ENCODE peak calls at places on chromosome 5, in four cellular contexts. One of them, this sample, is unnamed.
A peak's percentile ranks its signal among the peaks of the same experiment; 100 is the strongest.

GRCh38 chr5:67047180-67047579 is 149.4 kb downstream of the CD180 start:
- DNase-seq in HepG2: no peak
- DNase-seq in K562: no peak
- DNase-seq in GM12878: no peak
- DNase-seq in this sample: no peak

GRCh38 chr5:138664276-138664943 is 88.8 kb upstream of the CTNNA1 start:
- DNase-seq in HepG2: no peak
- DNase-seq in K562: no peak
- DNase-seq in GM12878: no peak
- DNase-seq in this sample: no peak

GRCh38 chr5:6424110-6424659 is 24.5 kb upstream of the UBE2QL1 start:
- DNase-seq in HepG2: no peak
- DNase-seq in GM12878: no peak
- DNase-seq in K562: no peak
- DNase-seq in this sample: no peak

GRCh38 chr5:153005711-153006110 is 484.8 kb upstream of the GRIA1 start:
- DNase-seq in K562: no peak
- DNase-seq in GM12878: no peak
- DNase-seq in HepG2: no peak
- DNase-seq in this sample: no peak

GRCh38 chr5:58240286-58240685 is 219.6 kb downstream of the PLK2 start:
- DNase-seq in K562: no peak
- DNase-seq in GM12878: no peak
- DNase-seq in HepG2: no peak
- DNase-seq in this sample: no peak

GRCh38 chr5:154986151-154986550 is 27.4 kb upstream of the KIF4B start:
- DNase-seq in HepG2: no peak
- DNase-seq in K562: no peak
- DNase-seq in GM12878: no peak
- DNase-seq in this sample: no peak

GRCh38 chr5:143624465-143624864 is 187.5 kb upstream of the HMHB1 start:
- DNase-seq in K562: no peak
- DNase-seq in GM12878: no peak
- DNase-seq in HepG2: peak; percentile 12
- DNase-seq in this sample: no peak

GRCh38 chr5:95954716-95955115 is 6.9 kb downstream of the ELL2 start:
- DNase-seq in GM12878: no peak
- DNase-seq in HepG2: no peak
- DNase-seq in K562: no peak
- DNase-seq in this sample: no peak

GRCh38 chr5:93717162-93717561 is 24.2 kb downstream of the POU5F2 start:
- DNase-seq in HepG2: peak; percentile 45
- DNase-seq in K562: no peak
- DNase-seq in GM12878: no peak
- DNase-seq in this sample: no peak

GRCh38 chr5:139639619-139640431 is 8.3 kb upstream of the CXXC5 start:
- DNase-seq in GM12878: no peak
- DNase-seq in K562: no peak
- DNase-seq in HepG2: no peak
- DNase-seq in this sample: no peak

GRCh38 chr5:17343675-17344074 is 126.2 kb downstream of the BASP1 start:
- DNase-seq in K562: no peak
- DNase-seq in GM12878: peak; percentile 57
- DNase-seq in HepG2: no peak
- DNase-seq in this sample: no peak

GRCh38 chr5:10288600-10289213 is 19.0 kb downstream of the CMBL start:
- DNase-seq in HepG2: no peak
- DNase-seq in K562: no peak
- DNase-seq in GM12878: no peak
- DNase-seq in this sample: peak; percentile 39

GRCh38 chr5:153880094-153880493 is 158.6 kb downstream of the FAM114A2 start:
- DNase-seq in K562: no peak
- DNase-seq in GM12878: no peak
- DNase-seq in HepG2: no peak
- DNase-seq in this sample: no peak

GRCh38 chr5:136174021-136174659 is 18.8 kb downstream of the SMIM32 start:
- DNase-seq in K562: peak; percentile 36
- DNase-seq in HepG2: peak; percentile 67
- DNase-seq in GM12878: peak; percentile 12
- DNase-seq in this sample: peak; percentile 55

GRCh38 chr5:166330061-166330460 is 1961.4 kb upstream of the WWC1 start:
- DNase-seq in HepG2: no peak
- DNase-seq in GM12878: no peak
- DNase-seq in K562: no peak
- DNase-seq in this sample: no peak

GRCh38 chr5:82257729-82258128 is 20.4 kb downstream of the RPS23 start:
- DNase-seq in HepG2: no peak
- DNase-seq in K562: no peak
- DNase-seq in GM12878: no peak
- DNase-seq in this sample: no peak

GRCh38 chr5:103569313-103570060 is 6.9 kb upstream of the NUDT12 start:
- DNase-seq in GM12878: no peak
- DNase-seq in HepG2: no peak
- DNase-seq in K562: no peak
- DNase-seq in this sample: no peak

GRCh38 chr5:151480384-151480783 is 33.0 kb downstream of the SLC36A1 start:
- DNase-seq in K562: no peak
- DNase-seq in GM12878: no peak
- DNase-seq in HepG2: no peak
- DNase-seq in this sample: no peak

GRCh38 chr5:52789378-52789777 is 1.7 kb downstream of the ITGA1 start:
- DNase-seq in HepG2: peak; percentile 50
- DNase-seq in GM12878: no peak
- DNase-seq in K562: no peak
- DNase-seq in this sample: no peak

GRCh38 chr5:72646467-72646866 is 139.3 kb upstream of the ZNF366 start:
- DNase-seq in HepG2: no peak
- DNase-seq in K562: no peak
- DNase-seq in GM12878: no peak
- DNase-seq in this sample: no peak

GRCh38 chr5:37991267-37991902 is 151.5 kb upstream of the GDNF start:
- DNase-seq in K562: no peak
- DNase-seq in GM12878: no peak
- DNase-seq in HepG2: peak; percentile 9
- DNase-seq in this sample: no peak

DNA sequence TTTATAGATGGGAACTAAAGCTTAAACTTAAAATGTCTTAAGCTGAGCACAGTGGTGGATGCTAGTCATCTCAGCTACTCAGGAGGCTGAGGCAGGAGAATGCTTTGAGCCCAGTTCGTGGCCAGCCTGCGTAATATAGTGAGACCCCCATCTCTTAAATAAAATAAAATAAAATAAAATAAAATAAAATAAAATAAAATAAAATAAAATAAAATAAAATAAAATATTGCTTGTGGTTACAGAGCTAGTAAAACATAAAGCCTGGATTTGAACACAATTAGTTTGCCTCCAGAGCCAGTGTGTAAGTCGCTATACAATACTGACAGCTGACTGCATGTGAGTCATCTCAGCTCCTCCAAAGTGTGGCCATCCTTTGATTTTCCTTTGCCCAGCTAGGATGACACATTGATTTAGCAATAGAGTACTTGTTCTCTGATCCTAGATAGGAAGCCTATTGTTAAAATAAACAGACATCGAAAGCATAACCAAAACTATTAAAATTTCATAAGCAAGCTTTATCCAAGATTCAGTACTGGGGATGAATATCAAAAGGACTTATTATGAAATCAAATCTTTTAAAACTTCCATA is 21.0 kb upstream of the DPYSL3 start:
- DNase-seq in HepG2: no peak
- DNase-seq in GM12878: no peak
- DNase-seq in K562: no peak
- DNase-seq in this sample: no peak
- TF ChIP-seq BHLHE40 in HepG2: no peak
- TF ChIP-seq BHLHE40 in GM12878: no peak
- TF ChIP-seq BHLHE40 in K562: no peak
- TF ChIP-seq BHLHE40 in this sample: no peak

DNA sequence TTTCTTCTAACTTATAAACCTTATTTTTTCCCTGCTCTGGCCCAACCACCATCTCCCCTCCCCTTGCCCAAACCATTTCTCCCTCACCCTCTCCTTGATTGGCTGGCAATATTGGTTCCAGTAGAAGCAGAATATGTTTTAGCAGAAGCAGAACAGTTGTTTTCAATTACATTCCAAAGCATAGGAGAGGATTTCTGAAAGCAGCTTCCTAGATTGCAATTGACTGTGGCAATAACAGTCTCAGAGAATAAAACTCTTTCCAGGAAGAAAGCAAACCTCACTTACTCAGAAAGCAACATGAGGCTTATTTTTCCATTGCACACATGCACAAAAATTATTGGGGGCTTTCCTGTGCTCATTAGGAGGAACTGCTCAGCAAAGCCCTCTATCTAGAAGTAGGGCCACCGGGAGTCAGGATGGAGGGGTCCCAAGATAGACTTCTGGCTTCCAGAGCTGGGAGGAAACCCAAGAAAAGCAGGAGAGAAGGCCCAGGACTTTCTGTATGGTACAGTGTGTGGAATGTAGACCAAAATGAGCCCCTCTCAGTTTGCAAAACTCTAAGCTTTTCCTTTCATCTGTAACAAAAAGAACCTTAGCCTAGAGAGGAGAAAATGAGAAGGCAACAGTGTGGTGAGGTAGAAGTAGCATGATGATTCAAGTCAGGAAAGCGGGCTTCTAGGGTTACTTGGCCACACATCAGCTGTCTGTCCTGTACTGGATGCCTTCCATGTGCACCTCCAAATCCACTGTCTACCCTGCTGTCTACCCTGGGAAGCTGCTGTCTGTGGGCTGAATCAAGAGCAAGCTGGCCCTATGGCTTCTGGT is 191.6 kb downstream of the ESM1 start:
- DNase-seq in K562: no peak
- DNase-seq in GM12878: no peak
- DNase-seq in HepG2: no peak
- DNase-seq in this sample: no peak
- TF ChIP-seq TARDBP in K562: no peak
- TF ChIP-seq TARDBP in GM12878: no peak
- TF ChIP-seq TARDBP in HepG2: no peak
- TF ChIP-seq TARDBP in this sample: no peak

GRCh38 chr5:14901462-14902051 is 30.0 kb upstream of the ANKH start:
- DNase-seq in GM12878: no peak
- DNase-seq in K562: no peak
- DNase-seq in HepG2: no peak
- DNase-seq in this sample: no peak
- TF ChIP-seq BHLHE40 in GM12878: no peak
- TF ChIP-seq BHLHE40 in K562: peak; percentile 32
- TF ChIP-seq BHLHE40 in HepG2: no peak
- TF ChIP-seq BHLHE40 in this sample: no peak

DNA sequence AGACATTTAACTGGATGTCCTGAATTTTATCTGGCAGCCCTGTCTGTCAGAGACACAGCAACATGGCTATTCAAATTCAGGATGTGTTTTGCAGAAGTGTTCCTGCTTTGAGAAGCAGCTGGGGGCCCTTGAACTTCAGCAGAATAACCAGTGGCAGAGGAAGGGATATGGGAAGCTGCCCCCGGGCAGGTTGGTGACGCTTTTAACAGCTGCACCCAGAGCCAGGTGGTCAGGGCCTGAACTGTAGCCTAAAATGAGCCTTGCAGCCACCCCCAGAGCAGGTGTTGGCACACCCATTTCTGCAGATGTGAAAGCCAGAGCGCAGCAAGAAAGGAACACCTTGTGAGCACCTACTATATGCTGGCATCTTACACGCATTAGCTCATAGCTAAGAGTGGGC is 128.7 kb upstream of the BOD1 start:
- DNase-seq in K562: no peak
- DNase-seq in HepG2: no peak
- DNase-seq in GM12878: peak; percentile 47
- DNase-seq in this sample: no peak
- TF ChIP-seq TARDBP in K562: no peak
- TF ChIP-seq TARDBP in HepG2: no peak
- TF ChIP-seq TARDBP in GM12878: no peak
- TF ChIP-seq TARDBP in this sample: no peak

DNA sequence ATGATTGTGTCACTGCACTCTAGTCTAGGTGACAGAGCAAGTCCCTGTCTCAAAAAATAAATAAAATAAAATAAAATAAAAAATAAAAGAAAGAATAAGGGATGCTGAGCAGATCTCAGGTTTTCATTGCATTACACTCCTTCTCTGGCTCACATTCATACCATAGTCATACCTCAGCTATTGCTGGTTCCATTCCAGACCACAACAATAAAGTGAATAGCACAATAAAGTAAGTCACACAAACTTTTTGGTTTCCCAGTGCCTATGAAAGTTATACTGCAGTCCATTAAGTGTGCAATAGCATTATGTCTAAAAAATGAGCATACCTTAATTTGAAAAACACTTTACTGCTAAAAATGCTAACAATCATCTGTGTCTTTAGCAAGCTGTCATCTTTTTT is 415.8 kb downstream of the ZNF608 start:
- DNase-seq in K562: no peak
- DNase-seq in GM12878: no peak
- DNase-seq in HepG2: no peak
- DNase-seq in this sample: no peak
- TF ChIP-seq BHLHE40 in K562: no peak
- TF ChIP-seq BHLHE40 in GM12878: no peak
- TF ChIP-seq BHLHE40 in HepG2: no peak
- TF ChIP-seq BHLHE40 in this sample: no peak

GRCh38 chr5:4942831-4943178 is 197.3 kb upstream of the ADAMTS16 start:
- DNase-seq in HepG2: no peak
- DNase-seq in GM12878: no peak
- DNase-seq in K562: no peak
- DNase-seq in this sample: no peak

GRCh38 chr5:4947899-4948556 is 192.1 kb upstream of the ADAMTS16 start:
- DNase-seq in HepG2: no peak
- DNase-seq in GM12878: no peak
- DNase-seq in K562: no peak
- DNase-seq in this sample: no peak

GRCh38 chr5:4947106-4947505 is 193.0 kb upstream of the ADAMTS16 start:
- DNase-seq in HepG2: no peak
- DNase-seq in K562: no peak
- DNase-seq in GM12878: no peak
- DNase-seq in this sample: no peak

GRCh38 chr5:4941957-4942830 is 197.9 kb upstream of the ADAMTS16 start:
- DNase-seq in GM12878: no peak
- DNase-seq in HepG2: no peak
- DNase-seq in K562: peak; percentile 85
- DNase-seq in this sample: peak; percentile 43

DNA sequence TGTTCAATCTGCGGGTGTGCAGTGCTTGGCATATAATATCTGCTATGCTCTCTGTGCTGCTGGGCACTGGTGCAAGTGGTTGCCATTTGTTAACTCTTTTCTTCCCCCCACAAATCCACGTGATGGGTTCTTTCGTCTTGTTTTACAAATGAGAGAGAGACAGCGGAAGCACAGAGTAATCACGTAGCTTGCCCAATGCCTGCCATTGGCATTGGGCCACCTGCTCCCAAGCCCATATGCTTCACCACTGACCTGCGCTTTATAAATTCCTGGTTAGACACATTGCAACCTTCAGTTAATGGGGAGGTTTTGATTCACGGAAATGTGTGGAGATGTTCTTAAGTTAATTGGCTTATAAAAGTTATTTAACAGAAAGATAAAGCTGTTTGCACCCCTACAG is 194.8 kb upstream of the ADAMTS16 start:
- DNase-seq in K562: no peak
- DNase-seq in GM12878: no peak
- DNase-seq in HepG2: no peak
- DNase-seq in this sample: no peak
- TF ChIP-seq TARDBP in K562: no peak
- TF ChIP-seq TARDBP in GM12878: no peak
- TF ChIP-seq TARDBP in HepG2: no peak
- TF ChIP-seq TARDBP in this sample: no peak